ENCODE peak calls at places on chromosomes 2 and 18, in six cellular contexts. C is HepG2, E is tibial artery, U is HFF-Myc, P is heart left ventricle, V is transverse colon. Y is an unnamed sample.

GRCh38 chr18:136433-136832 is 21.9 kb upstream of the USP14 start:
- DNase-seq in C (peak), E (no peak), U (no peak), P (no peak), V (peak), Y (no peak)

GRCh38 chr2:63440612-63441011 is 147.7 kb downstream of the WDPCP start:
- DNase-seq in C (no peak), E (no peak), U (peak), P (no peak), V (no peak), Y (no peak)

GRCh38 chr2:240601831-240602160 is 15.3 kb downstream of the CAPN10 start:
- DNase-seq in C (no peak), E (no peak), U (no peak), P (no peak), V (peak), Y (no peak)

GRCh38 chr2:137675584-137676327 is 288.5 kb upstream of the HNMT start:
- DNase-seq in C (no peak), E (no peak), U (no peak), P (no peak), V (no peak), Y (no peak)

GRCh38 chr2:55119711-55120487 is 69.6 kb upstream of the RTN4 start:
- DNase-seq in C (no peak), E (no peak), U (no peak), P (no peak), V (no peak), Y (no peak)

GRCh38 chr2:51013060-51013746 is 18.7 kb downstream of the NRXN1 start:
- DNase-seq in C (peak), E (no peak), U (no peak), P (no peak), V (peak), Y (no peak)

GRCh38 chr2:138003411-138003810 is 39.1 kb downstream of the HNMT start:
- DNase-seq in C (no peak), E (no peak), U (no peak), P (no peak), V (no peak), Y (no peak)

GRCh38 chr18:66329716-66330115 is 274.2 kb downstream of the CDH19 start:
- DNase-seq in C (no peak), E (no peak), U (no peak), P (no peak), V (no peak), Y (no peak)

GRCh38 chr2:139990646-139991335 is 1210.6 kb upstream of the NXPH2 start:
- DNase-seq in C (no peak), E (no peak), U (no peak), P (no peak), V (no peak), Y (no peak)

GRCh38 chr2:200376422-200377142 is 70.1 kb downstream of the SPATS2L start:
- DNase-seq in C (peak), E (no peak), U (no peak), P (no peak), V (peak), Y (no peak)

GRCh38 chr2:108446703-108447102 is 2.3 kb upstream of the GCC2 start:
- DNase-seq in C (no peak), E (no peak), U (no peak), P (no peak), V (no peak), Y (no peak)

GRCh38 chr2:765369-765768 is 88.2 kb upstream of the TMEM18 start:
- DNase-seq in C (no peak), E (no peak), U (no peak), P (no peak), V (no peak), Y (no peak)

GRCh38 chr2:168178925-168179324 is 68.5 kb downstream of the STK39 start:
- DNase-seq in C (no peak), E (no peak), U (no peak), P (no peak), V (no peak), Y (no peak)

GRCh38 chr2:47891369-47892337 is 14.6 kb downstream of the FBXO11 start:
- DNase-seq in C (no peak), E (no peak), U (no peak), P (no peak), V (no peak), Y (no peak)

GRCh38 chr18:58103339-58103930 is 59.4 kb downstream of the NEDD4L start:
- DNase-seq in C (no peak), E (no peak), U (no peak), P (no peak), V (no peak), Y (no peak)

GRCh38 chr2:71538656-71539265 is 85.4 kb downstream of the DYSF start:
- DNase-seq in C (no peak), E (no peak), U (no peak), P (no peak), V (no peak), Y (no peak)

GRCh38 chr2:24874025-24874424 is 46.0 kb downstream of the ADCY3 start:
- DNase-seq in C (no peak), E (no peak), U (no peak), P (peak), V (no peak), Y (no peak)

GRCh38 chr2:39871291-39871761 is 92.3 kb upstream of the THUMPD2 start:
- DNase-seq in C (no peak), E (no peak), U (peak), P (no peak), V (no peak), Y (no peak)

GRCh38 chr2:12619975-12620374 is 96.8 kb upstream of the TRIB2 start:
- DNase-seq in C (no peak), E (no peak), U (no peak), P (peak), V (no peak), Y (peak)

GRCh38 chr2:239294571-239295054 is 106.2 kb downstream of the HDAC4 start:
- DNase-seq in C (no peak), E (peak), U (no peak), P (no peak), V (peak), Y (no peak)

GRCh38 chr2:238941262-238941792 is 93.4 kb downstream of the TWIST2 start:
- DNase-seq in C (no peak), E (no peak), U (no peak), P (peak), V (no peak), Y (no peak)

GRCh38 chr2:187407407-187408084 is 40.5 kb downstream of the CALCRL start:
- DNase-seq in C (no peak), E (no peak), U (no peak), P (no peak), V (no peak), Y (no peak)

GRCh38 chr2:69208023-69208595 is 178.9 kb downstream of the GFPT1 start:
- DNase-seq in C (no peak), E (no peak), U (no peak), P (no peak), V (no peak), Y (no peak)

GRCh38 chr18:72869786-72870185 is 2.0 kb upstream of the NETO1 start:
- DNase-seq in C (no peak), E (no peak), U (no peak), P (no peak), V (no peak), Y (peak)

GRCh38 chr2:190716176-190716807 is 67.4 kb downstream of the NAB1 start:
- DNase-seq in C (no peak), E (no peak), U (no peak), P (no peak), V (no peak), Y (no peak)

GRCh38 chr2:73272270-73272669 is 12.0 kb downstream of the FBXO41 start:
- DNase-seq in C (no peak), E (no peak), U (no peak), P (no peak), V (no peak), Y (no peak)

GRCh38 chr2:137888845-137889244 is 75.4 kb upstream of the HNMT start:
- DNase-seq in C (peak), E (no peak), U (no peak), P (no peak), V (peak), Y (no peak)

GRCh38 chr2:74831693-74832530 is 2.0 kb upstream of the HK2 start:
- DNase-seq in C (peak), E (no peak), U (no peak), P (no peak), V (no peak), Y (no peak)

GRCh38 chr2:238895361-238895882 is 47.5 kb downstream of the TWIST2 start:
- DNase-seq in C (no peak), E (no peak), U (no peak), P (no peak), V (no peak), Y (no peak)

GRCh38 chr2:25368650-25369049 is 26.9 kb upstream of the DNMT3A start:
- DNase-seq in C (no peak), E (no peak), U (no peak), P (no peak), V (no peak), Y (no peak)

GRCh38 chr2:105771841-105772240 is 27.1 kb downstream of the NCK2 start:
- DNase-seq in C (no peak), E (no peak), U (no peak), P (peak), V (no peak), Y (no peak)

GRCh38 chr2:239648607-239649006 is 247.8 kb upstream of the HDAC4 start:
- DNase-seq in C (no peak), E (no peak), U (no peak), P (no peak), V (no peak), Y (no peak)

DNA sequence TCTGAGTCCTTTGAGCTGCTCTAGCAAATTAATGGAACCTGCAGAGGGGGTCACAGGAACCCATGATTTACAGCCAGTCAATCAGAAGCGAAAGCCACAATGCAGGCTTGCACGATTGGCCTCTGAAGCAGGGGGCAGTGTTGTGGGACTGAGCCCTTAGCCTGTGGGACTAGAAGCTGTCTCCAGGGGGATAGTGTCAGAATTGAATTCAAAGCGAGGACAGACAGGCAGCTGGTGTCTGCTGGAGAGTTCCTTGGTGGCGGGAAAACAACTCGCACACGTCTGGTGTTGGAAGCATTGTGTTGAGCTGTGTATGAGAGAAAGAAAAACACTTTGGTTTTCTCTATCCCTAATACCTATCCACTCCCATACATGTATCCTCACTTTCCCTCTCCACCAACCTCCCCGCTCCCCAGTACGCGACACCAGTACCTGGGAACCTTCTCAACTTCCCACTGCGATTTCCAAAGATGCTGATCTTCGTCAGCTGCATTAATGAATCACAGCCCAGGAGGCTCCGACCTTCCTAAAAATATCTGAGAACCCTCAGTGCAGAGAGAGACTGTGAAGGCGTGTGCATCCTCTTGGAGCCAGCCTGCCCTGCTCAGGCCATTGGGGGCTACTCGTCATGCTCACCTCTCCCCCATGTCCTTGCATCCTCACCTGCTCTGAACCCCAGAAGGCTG is 88.2 kb downstream of the HS1BP3 start:
- DNase-seq in C (peak), E (no peak), U (no peak), P (peak), V (no peak), Y (no peak)
- TF ChIP-seq CTCF in C (peak), E (no peak), U (peak), P (no peak), V (no peak), Y (no peak)

GRCh38 chr2:195594248-195594647 is 62.8 kb upstream of the SLC39A10 start:
- DNase-seq in C (no peak), E (no peak), U (no peak), P (no peak), V (no peak), Y (no peak)

GRCh38 chr2:195596840-195597239 is 60.2 kb upstream of the SLC39A10 start:
- DNase-seq in C (no peak), E (no peak), U (no peak), P (no peak), V (no peak), Y (no peak)

GRCh38 chr2:195592101-195592500 is 64.9 kb upstream of the SLC39A10 start:
- DNase-seq in C (no peak), E (no peak), U (no peak), P (no peak), V (no peak), Y (no peak)

GRCh38 chr2:195595825-195596224 is 61.2 kb upstream of the SLC39A10 start:
- DNase-seq in C (no peak), E (no peak), U (no peak), P (no peak), V (no peak), Y (no peak)

GRCh38 chr2:195594916-195595694 is 61.9 kb upstream of the SLC39A10 start:
- DNase-seq in C (no peak), E (no peak), U (no peak), P (no peak), V (no peak), Y (no peak)
- H3K4me3 ChIP-seq in C (no peak), E (no peak), U (no peak), P (no peak), V (no peak), Y (no peak)

DNA sequence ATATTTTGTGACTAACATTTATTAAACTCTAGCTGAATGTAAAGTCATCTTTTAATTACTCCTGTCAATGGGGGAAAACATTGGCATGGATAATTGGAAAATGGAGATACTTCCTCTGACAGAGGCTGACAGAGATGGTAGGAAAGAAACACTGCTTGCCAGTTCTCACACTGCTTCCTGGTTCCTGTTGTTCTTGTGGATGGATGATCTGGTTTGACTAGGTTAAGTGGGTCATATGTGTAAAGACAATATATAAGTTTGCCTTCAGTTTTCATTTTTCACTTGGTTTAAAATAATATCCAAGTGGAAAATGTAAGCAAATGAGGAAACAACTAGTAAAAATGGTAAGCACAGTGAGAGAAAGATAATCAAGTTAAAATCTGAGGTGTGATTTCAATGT is 188.8 kb upstream of the CWC22 start:
- DNase-seq in C (no peak), E (no peak), U (no peak), P (no peak), V (no peak), Y (no peak)
- TF ChIP-seq CTCF in C (no peak), E (no peak), U (no peak), P (no peak), V (no peak), Y (no peak)

GRCh38 chr2:216637472-216637871 is 4.3 kb downstream of the IGFBP2 start:
- DNase-seq in C (no peak), E (no peak), U (no peak), P (no peak), V (no peak), Y (no peak)
- H3K4me3 ChIP-seq in C (peak), E (peak), U (no peak), P (no peak), V (no peak), Y (no peak)

GRCh38 chr2:191965733-191966132 is 118.8 kb upstream of the CAVIN2 start:
- DNase-seq in C (no peak), E (no peak), U (no peak), P (no peak), V (no peak), Y (no peak)

GRCh38 chr2:191970867-191971266 is 124.0 kb upstream of the CAVIN2 start:
- DNase-seq in C (no peak), E (no peak), U (no peak), P (no peak), V (no peak), Y (no peak)

GRCh38 chr2:191968151-191968550 is 121.3 kb upstream of the CAVIN2 start:
- DNase-seq in C (no peak), E (no peak), U (no peak), P (no peak), V (no peak), Y (no peak)
- TF ChIP-seq CTCF in C (no peak), E (no peak), U (no peak), P (no peak), V (no peak), Y (no peak)

GRCh38 chr2:67313536-67313935 is 83.6 kb upstream of the ETAA1 start:
- DNase-seq in C (no peak), E (no peak), U (no peak), P (no peak), V (no peak), Y (no peak)
- H3K4me3 ChIP-seq in C (no peak), E (no peak), U (no peak), P (no peak), V (no peak), Y (no peak)

GRCh38 chr18:22710628-22711380 is 222.3 kb upstream of the RBBP8 start:
- DNase-seq in C (no peak), E (no peak), U (no peak), P (peak), V (peak), Y (peak)
- TF ChIP-seq CTCF in C (no peak), E (no peak), U (no peak), P (no peak), V (no peak), Y (no peak)

DNA sequence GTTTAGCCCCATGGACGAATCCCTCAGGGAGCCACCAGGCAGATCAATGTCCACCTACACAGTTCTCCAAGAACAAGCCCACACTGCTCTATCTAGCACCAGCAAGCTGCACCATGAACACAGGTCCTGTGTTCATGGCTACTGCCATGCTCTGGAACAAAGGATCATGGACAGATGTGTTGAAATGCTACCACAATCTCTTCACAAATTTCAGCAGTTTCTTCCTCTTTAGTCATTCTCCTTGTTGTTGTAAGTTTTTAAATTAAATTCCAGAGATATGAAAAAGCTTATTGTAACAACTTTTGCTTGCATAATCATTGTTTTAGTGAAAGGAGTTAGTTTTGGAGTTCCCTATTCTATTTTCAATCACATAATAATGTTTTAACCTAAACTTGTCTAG is 17.3 kb upstream of the NAPG start:
- DNase-seq in C (no peak), E (no peak), U (no peak), P (no peak), V (no peak), Y (no peak)
- H3K4me3 ChIP-seq in C (no peak), E (no peak), U (no peak), P (no peak), V (no peak), Y (no peak)